ENCODE peak calls at places on chromosomes 16 and 17, in seven cellular contexts. One of them, this sample, is unnamed.

GRCh38 chr17:562174-562573 is 152.5 kb downstream of the VPS53 start:
- DNase-seq in HepG2: no peak
- DNase-seq in esophagus muscularis mucosa: no peak
- DNase-seq in sigmoid colon: no peak
- DNase-seq in H1: no peak
- DNase-seq in GM12891: no peak
- DNase-seq in spleen: no peak
- DNase-seq in this sample: no peak

GRCh38 chr17:27601975-27602302 is 29.0 kb upstream of the LGALS9 start:
- DNase-seq in HepG2: no peak
- DNase-seq in esophagus muscularis mucosa: no peak
- DNase-seq in sigmoid colon: no peak
- DNase-seq in H1: no peak
- DNase-seq in GM12891: no peak
- DNase-seq in spleen: no peak
- DNase-seq in this sample: no peak

GRCh38 chr16:35516551-35516950 is 2057.1 kb downstream of the TP53TG3F start:
- DNase-seq in HepG2: no peak
- DNase-seq in esophagus muscularis mucosa: no peak
- DNase-seq in sigmoid colon: no peak
- DNase-seq in H1: no peak
- DNase-seq in GM12891: no peak
- DNase-seq in spleen: no peak
- DNase-seq in this sample: no peak

GRCh38 chr16:56662357-56663354 is 4.9 kb downstream of the MT1F start:
- DNase-seq in HepG2: no peak
- DNase-seq in esophagus muscularis mucosa: no peak
- DNase-seq in sigmoid colon: no peak
- DNase-seq in H1: no peak
- DNase-seq in GM12891: no peak
- DNase-seq in spleen: no peak
- DNase-seq in this sample: no peak

GRCh38 chr16:81600275-81600674 is 155.7 kb downstream of the CMIP start:
- DNase-seq in HepG2: peak; percentile 84
- DNase-seq in esophagus muscularis mucosa: no peak
- DNase-seq in sigmoid colon: no peak
- DNase-seq in H1: no peak
- DNase-seq in GM12891: no peak
- DNase-seq in spleen: no peak
- DNase-seq in this sample: no peak

GRCh38 chr16:30499284-30499683 is 26.7 kb downstream of the ITGAL start:
- DNase-seq in HepG2: no peak
- DNase-seq in esophagus muscularis mucosa: no peak
- DNase-seq in sigmoid colon: no peak
- DNase-seq in H1: no peak
- DNase-seq in GM12891: no peak
- DNase-seq in spleen: no peak
- DNase-seq in this sample: no peak

GRCh38 chr16:7458144-7458543 is 125.5 kb downstream of the RBFOX1 start:
- DNase-seq in HepG2: no peak
- DNase-seq in esophagus muscularis mucosa: no peak
- DNase-seq in sigmoid colon: no peak
- DNase-seq in H1: no peak
- DNase-seq in GM12891: no peak
- DNase-seq in spleen: no peak
- DNase-seq in this sample: no peak

GRCh38 chr17:41917192-41917591 is 1.6 kb downstream of the ACLY start:
- DNase-seq in HepG2: peak; percentile 37
- DNase-seq in esophagus muscularis mucosa: no peak
- DNase-seq in sigmoid colon: no peak
- DNase-seq in H1: no peak
- DNase-seq in GM12891: no peak
- DNase-seq in spleen: no peak
- DNase-seq in this sample: no peak

GRCh38 chr17:69961488-69962145 is 113.4 kb upstream of the KCNJ16 start:
- DNase-seq in HepG2: no peak
- DNase-seq in esophagus muscularis mucosa: no peak
- DNase-seq in sigmoid colon: peak; percentile 72
- DNase-seq in H1: peak; percentile 48
- DNase-seq in GM12891: no peak
- DNase-seq in spleen: no peak
- DNase-seq in this sample: no peak

GRCh38 chr17:58956997-58957724 is 149.5 kb downstream of the TRIM37 start:
- DNase-seq in HepG2: peak; percentile 18
- DNase-seq in esophagus muscularis mucosa: no peak
- DNase-seq in sigmoid colon: no peak
- DNase-seq in H1: no peak
- DNase-seq in GM12891: no peak
- DNase-seq in spleen: no peak
- DNase-seq in this sample: no peak

GRCh38 chr17:9971991-9972390 is 66.9 kb upstream of the RCVRN start:
- DNase-seq in HepG2: no peak
- DNase-seq in esophagus muscularis mucosa: no peak
- DNase-seq in sigmoid colon: peak; percentile 84
- DNase-seq in H1: no peak
- DNase-seq in GM12891: no peak
- DNase-seq in spleen: peak; percentile 83
- DNase-seq in this sample: no peak

GRCh38 chr17:69142473-69142802 is 743 bp upstream of the ABCA6 start:
- DNase-seq in HepG2: peak; percentile 27
- DNase-seq in esophagus muscularis mucosa: no peak
- DNase-seq in sigmoid colon: no peak
- DNase-seq in H1: no peak
- DNase-seq in GM12891: no peak
- DNase-seq in spleen: no peak
- DNase-seq in this sample: no peak

GRCh38 chr17:7177954-7178477 is 1.2 kb downstream of the ASGR1 start:
- DNase-seq in HepG2: peak; percentile 65
- DNase-seq in esophagus muscularis mucosa: no peak
- DNase-seq in sigmoid colon: peak; percentile 62
- DNase-seq in H1: peak; percentile 77
- DNase-seq in GM12891: no peak
- DNase-seq in spleen: no peak
- DNase-seq in this sample: no peak

DNA sequence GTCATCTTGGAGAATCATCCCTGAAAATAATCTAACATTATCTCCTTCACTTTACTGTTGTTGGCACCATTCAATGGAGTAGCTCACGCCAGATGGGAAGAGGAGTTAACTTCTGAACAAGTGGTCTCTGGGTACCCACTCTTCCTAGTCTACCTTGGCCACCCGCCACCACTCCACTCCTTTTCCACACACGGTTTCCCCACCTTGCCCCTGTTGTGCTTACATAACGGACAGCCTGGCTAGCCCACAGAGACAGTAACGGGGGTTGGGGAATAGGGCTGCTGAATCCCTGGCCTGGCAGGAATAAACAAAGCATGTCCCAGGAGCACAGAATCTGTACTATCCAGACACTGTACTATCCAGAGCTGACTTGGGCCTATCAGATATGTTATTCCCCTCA is 3.6 kb upstream of the MXRA7 start:
- DNase-seq in HepG2: no peak
- DNase-seq in esophagus muscularis mucosa: no peak
- DNase-seq in sigmoid colon: no peak
- DNase-seq in H1: no peak
- DNase-seq in GM12891: no peak
- DNase-seq in spleen: peak; percentile 47
- DNase-seq in this sample: no peak
- TF ChIP-seq POLR2A in HepG2: no peak
- TF ChIP-seq POLR2A in esophagus muscularis mucosa: no peak
- TF ChIP-seq POLR2A in sigmoid colon: no peak
- TF ChIP-seq POLR2A in H1: no peak
- TF ChIP-seq POLR2A in GM12891: no peak
- TF ChIP-seq POLR2A in spleen: no peak
- TF ChIP-seq POLR2A in this sample: no peak

GRCh38 chr17:74715144-74715543 is 2.4 kb upstream of the CD300LF start:
- DNase-seq in HepG2: peak; percentile 66
- DNase-seq in esophagus muscularis mucosa: no peak
- DNase-seq in sigmoid colon: no peak
- DNase-seq in H1: no peak
- DNase-seq in GM12891: no peak
- DNase-seq in spleen: no peak
- DNase-seq in this sample: no peak
- TF ChIP-seq POLR2AphosphoS5 in HepG2: no peak
- TF ChIP-seq POLR2AphosphoS5 in esophagus muscularis mucosa: no peak
- TF ChIP-seq POLR2AphosphoS5 in sigmoid colon: no peak
- TF ChIP-seq POLR2AphosphoS5 in H1: no peak
- TF ChIP-seq POLR2AphosphoS5 in GM12891: no peak
- TF ChIP-seq POLR2AphosphoS5 in spleen: no peak
- TF ChIP-seq POLR2AphosphoS5 in this sample: no peak

DNA sequence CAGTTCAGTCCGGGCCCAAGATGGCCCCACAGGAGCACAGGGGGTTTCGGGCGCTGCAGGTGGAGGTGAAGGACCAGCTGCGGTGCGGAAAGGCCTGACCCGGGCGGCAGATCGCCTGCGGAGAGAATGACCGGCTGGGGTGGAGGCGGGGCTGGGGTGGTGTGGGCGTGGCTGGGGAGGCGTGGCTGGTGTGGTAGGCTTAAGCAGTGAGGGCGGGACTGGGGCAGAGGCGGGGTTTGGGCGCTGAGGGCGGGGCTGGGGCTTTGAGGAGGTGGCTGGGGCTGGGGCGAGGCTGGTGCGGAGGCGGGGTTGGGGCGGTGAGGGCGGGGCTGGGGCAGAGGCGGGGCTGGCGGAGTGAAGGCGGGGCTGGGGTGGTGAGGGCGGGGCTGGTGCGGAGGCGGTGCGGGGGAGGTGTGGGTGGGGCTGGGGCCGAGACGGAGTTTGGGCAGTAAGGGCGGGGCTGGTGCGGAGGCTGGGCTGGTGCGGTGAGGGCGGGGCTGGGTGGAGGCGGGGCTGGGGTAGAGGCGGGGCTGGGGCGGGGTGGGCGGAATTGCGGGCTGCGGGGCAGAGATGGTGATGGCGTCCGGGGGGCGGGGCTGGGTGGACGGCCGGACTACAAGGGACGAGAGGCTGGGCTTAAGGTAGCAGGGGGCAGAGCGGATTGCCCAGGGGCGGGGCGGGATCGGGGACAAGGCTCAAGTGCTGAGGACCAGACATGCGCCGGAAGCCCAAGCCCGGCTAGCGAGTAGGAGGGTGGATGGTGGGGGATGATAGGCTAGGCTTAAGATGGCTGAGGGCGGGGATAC is 9.9 kb upstream of the GSDMA start:
- DNase-seq in HepG2: peak; percentile 94
- DNase-seq in esophagus muscularis mucosa: peak; percentile 100
- DNase-seq in sigmoid colon: peak; percentile 99
- DNase-seq in H1: peak; percentile 97
- DNase-seq in GM12891: peak; percentile 93
- DNase-seq in spleen: peak; percentile 99
- DNase-seq in this sample: peak; percentile 91
- TF ChIP-seq POLR2A in HepG2: no peak
- TF ChIP-seq POLR2A in esophagus muscularis mucosa: no peak
- TF ChIP-seq POLR2A in sigmoid colon: no peak
- TF ChIP-seq POLR2A in H1: no peak
- TF ChIP-seq POLR2A in GM12891: peak; percentile 49
- TF ChIP-seq POLR2A in spleen: no peak
- TF ChIP-seq POLR2A in this sample: peak; percentile 47

DNA sequence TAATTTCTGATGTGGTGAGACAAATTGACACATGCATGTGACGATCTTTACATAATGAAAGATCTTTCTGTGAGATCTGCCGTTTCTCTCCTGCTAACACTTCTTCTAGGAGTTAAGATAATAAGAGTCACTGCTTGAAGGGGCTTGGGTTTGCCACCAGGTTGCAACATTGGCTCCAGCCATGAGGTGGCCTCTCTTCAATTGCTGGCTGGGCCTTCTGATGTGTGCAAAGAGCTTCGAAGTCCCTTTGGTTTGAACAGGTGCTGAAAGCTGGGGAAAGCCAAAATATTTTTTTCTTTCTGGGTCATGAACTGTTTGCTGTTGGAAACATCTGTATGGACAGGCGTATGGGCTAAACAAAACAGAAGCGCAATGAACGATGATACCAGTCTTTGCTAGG is 204.1 kb upstream of the SALL1 start:
- DNase-seq in HepG2: no peak
- DNase-seq in esophagus muscularis mucosa: no peak
- DNase-seq in sigmoid colon: no peak
- DNase-seq in H1: no peak
- DNase-seq in GM12891: no peak
- DNase-seq in spleen: no peak
- DNase-seq in this sample: no peak
- TF ChIP-seq POLR2AphosphoS5 in HepG2: no peak
- TF ChIP-seq POLR2AphosphoS5 in esophagus muscularis mucosa: no peak
- TF ChIP-seq POLR2AphosphoS5 in sigmoid colon: no peak
- TF ChIP-seq POLR2AphosphoS5 in H1: no peak
- TF ChIP-seq POLR2AphosphoS5 in GM12891: no peak
- TF ChIP-seq POLR2AphosphoS5 in spleen: no peak
- TF ChIP-seq POLR2AphosphoS5 in this sample: no peak

DNA sequence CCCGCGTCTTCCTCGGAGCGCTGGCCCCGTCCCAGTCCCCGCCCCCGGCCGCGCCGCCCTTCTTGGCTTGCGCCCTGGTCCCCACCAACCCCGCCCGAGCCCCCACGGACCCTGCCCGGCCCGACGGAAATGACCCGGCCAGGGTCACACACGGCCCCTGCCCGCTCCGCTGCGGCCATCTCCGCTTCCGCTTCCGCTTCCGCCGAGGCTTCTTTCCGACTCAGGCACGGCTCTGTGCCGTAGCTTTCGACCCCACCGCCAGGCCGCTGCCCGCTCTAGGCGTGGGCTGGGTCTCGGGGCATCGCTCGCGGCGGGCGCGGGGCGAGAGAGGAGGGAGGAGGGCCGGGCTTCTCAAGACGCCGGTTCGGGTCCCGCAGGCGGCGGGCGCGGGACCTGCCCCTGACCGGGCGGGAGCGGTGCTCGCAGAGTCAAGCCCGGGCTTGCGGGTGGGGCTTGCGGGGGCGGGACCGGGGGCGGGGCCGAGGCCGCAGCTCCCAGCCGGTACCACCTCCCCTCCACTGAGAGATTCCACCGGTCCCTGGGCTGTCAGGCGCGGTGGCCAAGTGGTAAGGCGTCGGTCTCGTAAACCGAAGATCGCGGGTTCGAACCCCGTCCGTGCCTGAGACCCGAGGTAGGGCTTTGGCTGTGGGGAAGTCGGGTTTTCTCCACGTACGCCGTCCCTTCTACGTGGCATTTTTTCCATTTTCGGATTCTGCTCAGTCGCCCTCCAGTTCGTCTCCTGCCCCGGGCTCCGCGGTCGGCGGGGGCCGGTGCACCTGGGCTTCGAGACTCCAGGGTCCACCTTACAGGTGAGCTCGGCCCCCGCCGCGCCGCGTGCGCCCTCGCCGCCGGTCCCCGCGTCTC is 158.3 kb downstream of the RAB11FIP4 start:
- DNase-seq in HepG2: peak; percentile 84
- DNase-seq in esophagus muscularis mucosa: peak; percentile 98
- DNase-seq in sigmoid colon: peak; percentile 96
- DNase-seq in H1: peak; percentile 99
- DNase-seq in GM12891: peak; percentile 93
- DNase-seq in spleen: peak; percentile 96
- DNase-seq in this sample: peak; percentile 91
- TF ChIP-seq POLR2A in HepG2: peak; percentile 61
- TF ChIP-seq POLR2A in esophagus muscularis mucosa: no peak
- TF ChIP-seq POLR2A in sigmoid colon: peak; percentile 45
- TF ChIP-seq POLR2A in H1: no peak
- TF ChIP-seq POLR2A in GM12891: no peak
- TF ChIP-seq POLR2A in spleen: no peak
- TF ChIP-seq POLR2A in this sample: peak; percentile 39